ENCODE peak calls at places on chromosomes 16 and 17, in eight cellular contexts. R, U, V, Y, W, S, L and T are unnamed samples.

GRCh38 chr17:80047176-80047575 is 10.7 kb downstream of the CCDC40 start:
- DNase-seq in L (no peak), U (no peak), S (no peak), W (no peak), Y (no peak), V (no peak), R (no peak), T (no peak)

GRCh38 chr17:78583091-78583490 is 5.9 kb upstream of the DNAH17 start:
- DNase-seq in R (no peak), V (no peak), W (no peak), U (no peak), S (peak; percentile 65), L (no peak), Y (no peak), T (no peak)

GRCh38 chr17:39867084-39867890 is 715 bp upstream of the ZPBP2 start:
- DNase-seq in S (no peak), Y (no peak), V (no peak), L (no peak), U (no peak), W (no peak), R (no peak), T (no peak)

GRCh38 chr17:63946440-63947363 is 14.6 kb upstream of the CD79B start:
- DNase-seq in U (no peak), W (peak; percentile 48), S (peak; percentile 45), L (no peak), R (peak; percentile 41), V (peak; percentile 13), Y (peak; percentile 55), T (no peak)

GRCh38 chr17:43316522-43317142 is 82.2 kb upstream of the ARL4D start:
- DNase-seq in W (no peak), L (no peak), S (no peak), Y (no peak), U (peak; percentile 73), V (no peak), R (peak; percentile 43), T (peak; percentile 72)

GRCh38 chr17:12548558-12548957 is 117.1 kb upstream of the MYOCD start:
- DNase-seq in U (no peak), R (no peak), S (no peak), W (no peak), L (no peak), Y (no peak), V (no peak), T (no peak)

GRCh38 chr17:65297916-65298315 is 160.7 kb downstream of the RGS9 start:
- DNase-seq in S (no peak), U (no peak), V (no peak), Y (no peak), R (no peak), L (no peak), W (no peak), T (peak; percentile 46)

GRCh38 chr16:31273676-31274075 is 13.9 kb downstream of the ITGAM start:
- DNase-seq in W (no peak), S (no peak), U (no peak), V (no peak), R (no peak), Y (no peak), L (no peak), T (peak; percentile 61)

GRCh38 chr17:28041844-28042656 is 427 bp upstream of the NLK start:
- DNase-seq in U (no peak), W (no peak), S (no peak), R (no peak), Y (no peak), L (no peak), V (peak; percentile 31), T (no peak)

GRCh38 chr17:71948703-71949422 is 172.0 kb upstream of the SOX9 start:
- DNase-seq in R (no peak), Y (no peak), W (no peak), U (no peak), L (no peak), V (no peak), S (no peak), T (no peak)

GRCh38 chr17:76266244-76266938 is 1.2 kb downstream of the UBALD2 start:
- DNase-seq in U (no peak), V (peak; percentile 30), R (peak; percentile 8), L (no peak), Y (peak; percentile 50), W (peak; percentile 52), S (no peak), T (no peak)

GRCh38 chr16:74713876-74714275 is 13.2 kb upstream of the MLKL start:
- DNase-seq in Y (no peak), L (no peak), V (no peak), S (no peak), U (no peak), W (no peak), R (no peak), T (no peak)

GRCh38 chr17:75498019-75498725 is 17.2 kb downstream of the CASKIN2 start:
- DNase-seq in R (no peak), W (no peak), S (no peak), U (no peak), L (no peak), V (no peak), Y (no peak), T (no peak)

DNA sequence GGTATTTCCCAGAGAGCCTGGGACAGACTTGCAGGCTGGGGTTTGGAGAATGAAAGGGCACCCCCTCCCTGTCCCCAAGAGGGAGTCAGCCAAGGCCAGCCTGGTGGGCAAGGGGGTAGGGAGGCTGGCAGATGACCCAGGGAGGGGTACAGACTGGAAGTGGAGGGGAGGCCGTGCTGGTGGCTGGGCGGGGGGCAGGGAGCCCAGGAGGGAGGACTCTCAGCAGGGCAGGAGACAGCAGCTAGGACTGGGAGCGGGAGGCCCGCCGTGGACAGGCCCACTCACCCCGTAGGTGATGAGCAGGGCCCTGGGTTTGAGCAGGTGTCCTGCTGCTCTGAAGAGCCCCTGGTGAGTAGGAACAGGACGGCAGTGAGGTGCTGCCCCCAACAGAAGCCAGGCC is 1.1 kb downstream of the METTL26 start:
- DNase-seq in Y (no peak), W (no peak), S (no peak), R (no peak), U (no peak), V (no peak), L (no peak), T (no peak)
- H3K4me3 ChIP-seq in Y (no peak overlapping the region), W (peak overlapping the region; percentile 94), S (peak overlapping the region; percentile 78), R (no peak overlapping the region), U (peak overlapping the region; percentile 95), V (peak overlapping the region; percentile 97), L (peak overlapping the region; percentile 74), T (no peak overlapping the region)

GRCh38 chr16:81201267-81201666 is 37.2 kb upstream of the BCO1 start:
- DNase-seq in V (peak; percentile 10), L (no peak), W (no peak), R (no peak), U (no peak), Y (peak; percentile 66), S (no peak), T (no peak)

GRCh38 chr16:81195907-81196534 is 42.5 kb upstream of the BCO1 start:
- DNase-seq in Y (no peak), S (no peak), L (no peak), V (no peak), R (no peak), W (no peak), U (no peak), T (no peak)

GRCh38 chr16:81198635-81199034 is 39.9 kb upstream of the BCO1 start:
- DNase-seq in L (no peak), U (no peak), W (peak; percentile 59), S (peak; percentile 40), R (no peak), V (no peak), Y (peak; percentile 65), T (no peak)
- TF ChIP-seq CTCF in L (no peak), U (no peak), W (peak; percentile 91), S (no peak), R (no peak), V (peak; percentile 36), Y (peak; percentile 73), T (no peak)

DNA sequence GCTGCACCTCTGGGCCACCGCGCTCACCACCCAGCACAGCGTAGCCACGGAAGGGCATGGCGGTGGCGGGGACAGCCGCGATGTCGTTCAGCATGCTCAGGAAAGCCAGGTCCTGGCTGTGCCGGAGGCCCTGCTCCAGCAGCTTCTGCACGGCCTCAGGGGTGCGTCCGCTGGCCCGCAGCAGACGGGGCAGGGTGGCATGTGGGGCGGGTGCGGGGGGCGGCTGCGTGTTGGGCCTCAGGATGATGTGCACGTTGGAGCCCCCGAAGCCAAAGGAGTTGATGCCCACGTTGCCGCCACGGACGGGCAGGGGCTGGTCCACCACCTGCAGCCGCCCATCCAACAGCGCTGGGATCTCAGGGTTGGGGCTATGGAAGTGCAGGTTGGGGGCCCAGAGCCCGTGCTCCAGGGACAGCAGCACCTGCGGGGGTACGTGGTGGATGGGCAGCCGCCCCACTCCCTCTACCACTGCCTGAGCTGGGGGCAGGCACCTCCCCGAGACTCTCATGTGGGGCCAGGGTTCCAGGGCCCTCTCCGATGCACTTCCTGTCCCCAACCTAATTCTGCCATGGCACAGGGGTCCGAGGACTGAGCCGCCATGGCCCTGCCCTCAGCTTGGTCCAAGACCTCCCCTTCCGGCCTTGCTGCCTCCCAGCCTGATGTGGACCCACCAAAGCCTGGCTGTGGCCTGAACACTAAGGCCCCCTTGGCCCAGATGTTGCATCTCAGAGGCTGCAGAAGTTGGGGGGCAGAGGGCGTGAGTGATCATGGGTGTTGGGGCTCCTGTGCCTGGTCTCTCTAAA is 6.6 kb downstream of the FASN start:
- DNase-seq in V (no peak), W (no peak), U (no peak), S (no peak), L (no peak), R (no peak), Y (no peak), T (no peak)
- TF ChIP-seq POLR2A in V (no peak), W (no peak), U (no peak), S (no peak), L (no peak), R (no peak), Y (no peak), T (no peak)

DNA sequence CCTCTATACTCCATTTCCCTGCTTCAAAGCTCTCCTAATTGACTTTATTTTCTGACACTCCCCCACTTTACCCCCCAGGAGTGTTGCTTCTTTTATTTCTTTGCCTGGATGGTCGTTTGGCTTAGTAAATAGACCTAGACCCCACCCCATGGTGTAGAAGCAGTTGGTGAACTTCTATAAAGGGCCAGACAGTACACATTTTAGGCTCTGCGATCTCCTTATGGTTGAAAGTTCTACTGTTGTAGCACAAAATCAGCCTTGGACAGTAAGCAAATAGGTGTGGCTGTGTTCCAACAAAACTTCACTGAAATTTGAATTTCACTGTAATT is 31.9 kb downstream of the ZNF287 start:
- DNase-seq in R (no peak), Y (no peak), L (no peak), U (no peak), W (no peak), V (no peak), S (no peak), T (no peak)
- H3K4me3 ChIP-seq in R (no peak overlapping the region), Y (no peak overlapping the region), L (no peak overlapping the region), U (peak overlapping the region; percentile 52), W (peak overlapping the region; percentile 86), V (no peak overlapping the region), S (no peak overlapping the region), T (no peak overlapping the region)

GRCh38 chr17:44400226-44400847 is 10.9 kb upstream of the ITGA2B start:
- DNase-seq in Y (no peak), W (peak; percentile 34), U (peak; percentile 24), V (peak; percentile 41), R (no peak), L (no peak), S (peak; percentile 48), T (no peak)
- TF ChIP-seq CTCF in Y (peak; percentile 45), W (peak; percentile 59), U (no peak), V (peak; percentile 66), R (peak; percentile 42), L (peak; percentile 34), S (peak; percentile 75), T (no peak)